ENCODE peak calls at places on chromosome 9, in seven cellular contexts. N, S, J, G, R, L and H are unnamed samples.
A peak's percentile ranks its signal among the peaks of the same experiment; 100 is the strongest.

GRCh38 chr9:137639303-137640051 is 20.7 kb downstream of the EHMT1 start:
- DNase-seq in R (peak; percentile 42), S (no peak), L (no peak), N (no peak), J (no peak), G (no peak), H (no peak)

GRCh38 chr9:106707722-106708121 is 155.2 kb upstream of the ZNF462 start:
- DNase-seq in N (no peak), G (no peak), R (no peak), J (no peak), S (no peak), L (no peak), H (no peak)

GRCh38 chr9:8627944-8628679 is 828.5 kb upstream of the DMAC1 start:
- DNase-seq in L (no peak), G (no peak), S (no peak), R (no peak), J (peak; percentile 44), N (no peak), H (no peak)

GRCh38 chr9:77290373-77290772 is 113.0 kb downstream of the VPS13A start:
- DNase-seq in S (no peak), G (no peak), J (no peak), L (no peak), N (no peak), R (no peak), H (no peak)

GRCh38 chr9:112041536-112042243 is 133.4 kb downstream of the SUSD1 start:
- DNase-seq in G (peak; percentile 100), L (no peak), R (peak; percentile 94), J (peak; percentile 55), N (peak; percentile 21), S (no peak), H (peak; percentile 84)

GRCh38 chr9:86795047-86795437 is 152.3 kb downstream of the GAS1 start:
- DNase-seq in J (peak; percentile 54), N (no peak), G (no peak), S (no peak), R (peak; percentile 21), L (no peak), H (no peak)

GRCh38 chr9:2755285-2755684 is 38.0 kb downstream of the KCNV2 start:
- DNase-seq in S (no peak), N (no peak), G (no peak), J (peak; percentile 72), L (no peak), R (no peak), H (peak; percentile 86)

GRCh38 chr9:129932303-129933151 is 97.3 kb downstream of the USP20 start:
- DNase-seq in J (peak; percentile 24), S (no peak), L (peak; percentile 47), N (no peak), R (peak; percentile 27), G (peak; percentile 56), H (no peak)

GRCh38 chr9:123757547-123757946 is 172.4 kb downstream of the DENND1A start:
- DNase-seq in N (no peak), S (no peak), G (no peak), L (no peak), R (no peak), J (no peak), H (no peak)

GRCh38 chr9:131739192-131739961 is 499 bp downstream of the RAPGEF1 start:
- DNase-seq in R (no peak), N (no peak), J (peak; percentile 68), G (no peak), S (peak; percentile 41), L (no peak), H (peak; percentile 54)

GRCh38 chr9:34289159-34289558 is 39.9 kb downstream of the KIF24 start:
- DNase-seq in G (no peak), J (peak; percentile 53), L (no peak), S (no peak), R (no peak), N (no peak), H (no peak)

GRCh38 chr9:8644571-8644970 is 845.0 kb upstream of the DMAC1 start:
- DNase-seq in J (no peak), S (no peak), G (no peak), N (no peak), R (no peak), L (no peak), H (no peak)

GRCh38 chr9:137435980-137436760 is 5.0 kb downstream of the ENTPD8 start:
- DNase-seq in N (peak; percentile 62), L (no peak), S (no peak), R (peak; percentile 74), G (peak; percentile 72), J (no peak), H (no peak)

GRCh38 chr9:33921967-33922895 is 105.3 kb downstream of the UBE2R2 start:
- DNase-seq in L (no peak), G (no peak), S (peak; percentile 46), J (peak; percentile 46), N (peak; percentile 21), R (peak; percentile 31), H (peak; percentile 44)

GRCh38 chr9:87601175-87601574 is 103.5 kb downstream of the DAPK1 start:
- DNase-seq in N (peak; percentile 14), L (no peak), J (peak; percentile 36), S (no peak), R (no peak), G (no peak), H (peak; percentile 21)

DNA sequence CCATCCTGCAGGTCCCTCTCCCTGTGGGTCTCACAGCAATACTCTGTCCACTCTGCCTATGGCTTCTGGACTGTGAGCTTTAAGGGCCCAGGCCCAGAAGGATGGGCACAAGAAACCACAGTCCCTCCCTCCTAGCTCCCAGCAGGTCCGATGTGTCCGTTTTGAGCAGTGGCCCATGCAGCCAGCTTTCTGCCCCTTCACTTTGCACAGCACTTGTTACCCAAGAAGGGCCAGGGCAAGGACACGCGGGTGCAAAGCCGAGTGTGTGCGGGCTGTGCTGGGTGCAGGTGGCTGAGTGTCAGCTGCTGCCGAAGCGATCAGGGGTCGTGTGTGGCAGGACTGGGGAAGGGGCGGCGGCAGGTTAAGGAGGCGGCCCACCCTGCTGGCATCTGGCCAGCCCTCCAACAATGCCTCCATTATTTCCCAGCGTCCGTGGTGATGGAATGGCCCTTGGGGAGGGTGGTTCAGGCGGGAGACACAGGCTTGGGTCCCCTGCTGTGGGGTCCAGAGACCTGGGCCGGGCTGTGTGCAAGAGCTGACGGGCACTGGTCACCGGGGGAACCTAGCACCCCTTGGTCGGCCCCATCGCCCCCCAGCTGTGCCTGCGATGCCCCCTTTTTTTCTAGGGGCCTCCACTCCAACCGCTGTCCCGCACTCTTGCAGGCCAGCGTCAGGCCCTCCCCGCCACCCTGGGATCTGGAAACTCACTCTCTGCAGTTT is 682 bp downstream of the LHX3 start:
- DNase-seq in G (no peak), S (no peak), R (no peak), L (no peak), N (no peak), J (no peak), H (no peak)
- TF ChIP-seq EZH2 in G (peak; percentile 35), S (no peak), R (no peak), L (no peak), N (no peak), J (peak; percentile 74), H (no peak)

GRCh38 chr9:93952119-93952783 is 2.9 kb downstream of the BARX1 start:
- DNase-seq in J (peak; percentile 37), R (no peak), S (no peak), N (no peak), L (no peak), G (no peak), H (no peak)

GRCh38 chr9:93949073-93949693 is 6.0 kb downstream of the BARX1 start:
- DNase-seq in N (no peak), S (no peak), L (no peak), G (no peak), R (no peak), J (peak; percentile 39), H (no peak)

GRCh38 chr9:93951655-93952118 is 3.5 kb downstream of the BARX1 start:
- DNase-seq in N (no peak), R (no peak), J (peak; percentile 29), G (no peak), L (no peak), S (no peak), H (no peak)

GRCh38 chr9:93949694-93950449 is 5.3 kb downstream of the BARX1 start:
- DNase-seq in G (no peak), L (no peak), N (no peak), J (peak; percentile 43), S (no peak), R (no peak), H (no peak)

DNA sequence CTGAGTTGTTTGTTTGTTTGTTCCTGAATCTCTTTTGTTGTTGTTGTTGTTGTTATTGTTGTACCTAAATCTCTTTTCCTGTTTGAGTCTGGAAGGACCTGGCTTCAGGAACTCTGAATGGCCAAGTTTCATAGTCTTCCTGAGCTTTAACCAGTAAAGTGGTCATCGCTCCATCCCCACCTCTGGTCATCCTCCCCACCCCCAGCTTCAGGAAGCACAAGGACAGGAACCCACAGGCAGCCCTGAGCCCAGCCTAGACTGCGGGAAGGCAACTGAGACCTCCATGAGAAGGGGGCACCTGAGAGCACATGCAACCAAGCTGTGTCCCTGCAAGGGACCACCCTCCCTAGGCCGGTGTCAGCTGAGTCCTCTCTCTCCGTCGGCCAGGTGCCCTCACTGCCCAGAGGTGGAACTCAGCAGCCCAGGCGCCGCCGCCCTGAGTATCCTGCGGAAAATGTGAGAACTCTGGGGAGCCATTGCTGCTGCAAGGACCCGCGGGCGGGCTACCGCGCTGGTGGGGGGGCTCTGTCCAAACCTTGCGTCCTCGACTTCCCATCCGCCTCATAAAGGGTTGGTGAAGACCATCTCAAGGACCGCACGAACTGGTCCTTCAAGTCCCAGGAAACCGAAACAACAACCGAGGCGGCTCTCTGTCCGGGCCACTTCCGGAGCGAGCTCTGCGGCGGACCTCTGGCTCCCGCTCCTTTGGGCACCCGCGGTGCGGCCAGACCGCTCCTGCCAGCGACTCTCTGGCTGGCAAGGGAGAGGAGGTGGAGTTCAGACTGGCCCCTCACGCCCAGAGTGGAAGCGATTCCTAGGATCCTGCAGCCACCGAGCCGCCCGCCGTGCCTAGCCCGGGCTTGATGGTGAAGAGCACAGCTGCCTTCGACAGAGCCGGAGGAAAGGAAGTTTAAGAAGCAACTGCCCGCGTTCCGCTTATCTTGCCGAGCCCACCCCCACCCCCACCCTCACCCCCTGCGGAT is 4.2 kb downstream of the BARX1 start:
- DNase-seq in N (no peak), L (no peak), J (peak; percentile 66), R (peak; percentile 12), S (no peak), G (no peak), H (no peak)
- TF ChIP-seq EZH2 in N (no peak), L (no peak), J (peak; percentile 92), R (peak; percentile 80), S (no peak), G (peak; percentile 93), H (no peak)

GRCh38 chr9:98709968-98710965 is 1.5 kb upstream of the GABBR2 start:
- DNase-seq in J (peak; percentile 74), N (no peak), R (peak; percentile 74), L (no peak), S (peak; percentile 9), G (peak; percentile 52), H (peak; percentile 41)
- TF ChIP-seq EZH2 in J (no peak), N (no peak), R (no peak), L (no peak), S (no peak), G (no peak), H (no peak)

DNA sequence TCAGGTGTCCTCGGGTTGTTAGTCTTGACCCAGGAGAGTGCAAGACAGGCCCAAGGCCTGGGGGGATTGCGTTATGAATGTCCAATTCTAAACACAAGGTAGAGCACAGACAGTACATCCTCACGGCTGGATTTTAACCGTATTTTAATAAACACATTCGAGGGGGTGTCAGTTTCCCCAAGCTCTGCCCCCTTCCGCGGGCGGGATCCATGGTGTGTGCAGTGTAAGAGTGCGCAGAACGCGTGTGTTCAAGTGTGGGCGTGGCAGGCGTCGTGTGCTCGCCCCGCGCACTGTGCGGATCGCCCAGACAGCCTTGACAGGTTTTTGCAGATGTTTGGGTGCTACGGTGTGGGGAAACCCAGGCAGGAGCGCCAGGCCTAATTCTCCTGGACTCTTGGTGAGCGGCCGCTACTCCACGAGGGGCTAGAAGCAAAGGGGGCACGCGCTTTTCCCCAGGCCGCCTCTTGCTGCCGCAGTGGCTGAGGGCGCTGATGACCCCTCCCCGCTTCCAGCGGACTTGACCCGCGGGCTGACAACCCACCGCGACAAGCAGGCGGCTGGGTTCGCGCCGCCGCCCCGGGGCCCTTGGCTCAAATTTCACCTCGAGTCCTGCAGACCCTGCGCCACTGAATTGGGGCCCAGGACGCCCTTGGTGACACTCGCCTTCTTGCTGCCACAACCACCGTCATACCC is 6.0 kb upstream of the DMRT3 start:
- DNase-seq in R (no peak), L (no peak), S (no peak), G (no peak), J (peak; percentile 62), N (no peak), H (no peak)
- TF ChIP-seq EZH2 in R (peak; percentile 79), L (no peak), S (no peak), G (no peak), J (peak; percentile 34), N (no peak), H (no peak)